ENCODE peak calls at places on chromosome 17, in seven cellular contexts. W, H, Q, N, U, O and E are unnamed samples.

GRCh38 chr17:27577124-27577761 is 53.7 kb upstream of the LGALS9 start:
- DNase-seq in U (no peak), O (no peak), W (no peak), N (no peak), H (no peak), Q (no peak), E (no peak)

GRCh38 chr17:65054602-65055001 is 1.9 kb downstream of the GNA13 start:
- DNase-seq in U (no peak), Q (no peak), N (no peak), H (no peak), O (no peak), W (no peak), E (no peak)

GRCh38 chr17:416293-417206 is 63.9 kb upstream of the RPH3AL start:
- DNase-seq in W (no peak), N (no peak), Q (no peak), H (peak), O (no peak), U (no peak), E (no peak)

GRCh38 chr17:18974407-18975149 is 22.6 kb downstream of the SLC5A10 start:
- DNase-seq in Q (no peak), N (no peak), U (peak), H (no peak), O (no peak), W (no peak), E (no peak)

GRCh38 chr17:67733371-67733770 is 15.6 kb downstream of the NOL11 start:
- DNase-seq in Q (no peak), W (no peak), O (no peak), N (no peak), H (no peak), U (no peak), E (no peak)

GRCh38 chr17:62933986-62934385 is 32.0 kb upstream of the TANC2 start:
- DNase-seq in W (no peak), O (no peak), N (no peak), H (no peak), Q (no peak), U (no peak), E (no peak)

GRCh38 chr17:3594976-3595375 is 14.2 kb downstream of the TRPV1 start:
- DNase-seq in W (no peak), O (no peak), Q (no peak), H (no peak), N (no peak), U (no peak), E (no peak)

GRCh38 chr17:45247429-45248131 is 14.3 kb downstream of the SPATA32 start:
- DNase-seq in Q (peak), U (peak), W (peak), O (peak), N (peak), H (peak), E (peak)

GRCh38 chr17:8250101-8250500 is 1.0 kb downstream of the PFAS start:
- DNase-seq in N (no peak), W (no peak), H (no peak), O (no peak), U (no peak), Q (no peak), E (no peak)

GRCh38 chr17:81576621-81577277 is 24.6 kb upstream of the FAAP100 start:
- DNase-seq in H (no peak), W (no peak), Q (no peak), O (no peak), U (peak), N (no peak), E (no peak)

GRCh38 chr17:42608692-42609181 is 437 bp downstream of the RETREG3 start:
- DNase-seq in N (no peak), Q (no peak), U (no peak), H (peak), W (no peak), O (no peak), E (no peak)

GRCh38 chr17:35222452-35222851 is 20.4 kb upstream of the SLFN5 start:
- DNase-seq in N (no peak), U (no peak), Q (no peak), W (no peak), O (no peak), H (no peak), E (no peak)

GRCh38 chr17:35312790-35313711 is 60.4 kb downstream of the SLFN11 start:
- DNase-seq in W (peak), Q (peak), H (peak), U (peak), N (peak), O (peak), E (peak)

GRCh38 chr17:42002792-42003301 is 14.4 kb downstream of the DNAJC7 start:
- DNase-seq in Q (no peak), H (no peak), W (no peak), O (no peak), U (no peak), N (no peak), E (no peak)

GRCh38 chr17:35094902-35095301 is 24.8 kb downstream of the RAD51D start:
- DNase-seq in H (no peak), U (peak), Q (no peak), N (no peak), O (no peak), W (no peak), E (no peak)

GRCh38 chr17:52106638-52107261 is 51.8 kb downstream of the CA10 start:
- DNase-seq in U (peak), Q (peak), W (no peak), N (no peak), H (peak), O (peak), E (no peak)

GRCh38 chr17:616407-616806 is 98.2 kb downstream of the VPS53 start:
- DNase-seq in W (no peak), U (no peak), Q (no peak), N (no peak), O (no peak), H (no peak), E (no peak)

GRCh38 chr17:622356-622755 is 92.3 kb downstream of the VPS53 start:
- DNase-seq in H (no peak), N (no peak), O (no peak), W (no peak), Q (no peak), U (no peak), E (no peak)

GRCh38 chr17:22310717-22311686 is 618.7 kb downstream of the KCNJ18 start:
- DNase-seq in W (no peak), N (no peak), H (no peak), U (no peak), Q (no peak), O (no peak), E (no peak)

GRCh38 chr17:59331929-59332889 is 754 bp downstream of the YPEL2 start:
- DNase-seq in H (peak), O (peak), N (peak), Q (peak), W (peak), U (no peak), E (peak)

GRCh38 chr17:58020401-58020800 is 13.4 kb upstream of the SRSF1 start:
- DNase-seq in O (no peak), Q (no peak), W (no peak), U (no peak), H (no peak), N (no peak), E (no peak)

GRCh38 chr17:32486701-32487459 is at the start of gene CDK5R1:
- DNase-seq in N (peak), O (peak), U (peak), Q (peak), H (peak), W (peak), E (peak)

GRCh38 chr17:512926-513325 is 160.3 kb upstream of the RPH3AL start:
- DNase-seq in Q (no peak), N (peak), W (no peak), U (no peak), O (no peak), H (no peak), E (no peak)

GRCh38 chr17:44918006-44918405 is 2.7 kb upstream of the GFAP start:
- DNase-seq in H (no peak), N (no peak), Q (no peak), W (no peak), U (no peak), O (no peak), E (no peak)

GRCh38 chr17:3732171-3732570 is 8.5 kb downstream of the HASPIN start:
- DNase-seq in Q (no peak), O (no peak), N (no peak), U (no peak), W (no peak), H (no peak), E (no peak)

GRCh38 chr17:35909408-35909807 is 21.2 kb downstream of the RDM1 start:
- DNase-seq in U (no peak), Q (no peak), H (no peak), N (no peak), W (no peak), O (no peak), E (no peak)

GRCh38 chr17:67689534-67690177 is 28.1 kb upstream of the NOL11 start:
- DNase-seq in O (peak), N (peak), H (peak), U (peak), Q (peak), W (no peak), E (peak)

GRCh38 chr17:80261159-80261894 is 675 bp downstream of the RNF213 start:
- DNase-seq in W (no peak), O (peak), Q (peak), N (peak), H (peak), U (peak), E (peak)

GRCh38 chr17:80261895-80262279 is 1.2 kb downstream of the RNF213 start:
- DNase-seq in Q (no peak), O (no peak), W (no peak), H (no peak), N (no peak), U (no peak), E (no peak)

GRCh38 chr17:80260791-80261158 is at the start of gene RNF213:
- DNase-seq in Q (peak), N (peak), W (peak), O (peak), U (peak), H (peak), E (peak)

GRCh38 chr17:80257716-80258213 is 2.9 kb upstream of the RNF213 start:
- DNase-seq in H (no peak), N (no peak), W (no peak), U (no peak), O (no peak), Q (no peak), E (no peak)

DNA sequence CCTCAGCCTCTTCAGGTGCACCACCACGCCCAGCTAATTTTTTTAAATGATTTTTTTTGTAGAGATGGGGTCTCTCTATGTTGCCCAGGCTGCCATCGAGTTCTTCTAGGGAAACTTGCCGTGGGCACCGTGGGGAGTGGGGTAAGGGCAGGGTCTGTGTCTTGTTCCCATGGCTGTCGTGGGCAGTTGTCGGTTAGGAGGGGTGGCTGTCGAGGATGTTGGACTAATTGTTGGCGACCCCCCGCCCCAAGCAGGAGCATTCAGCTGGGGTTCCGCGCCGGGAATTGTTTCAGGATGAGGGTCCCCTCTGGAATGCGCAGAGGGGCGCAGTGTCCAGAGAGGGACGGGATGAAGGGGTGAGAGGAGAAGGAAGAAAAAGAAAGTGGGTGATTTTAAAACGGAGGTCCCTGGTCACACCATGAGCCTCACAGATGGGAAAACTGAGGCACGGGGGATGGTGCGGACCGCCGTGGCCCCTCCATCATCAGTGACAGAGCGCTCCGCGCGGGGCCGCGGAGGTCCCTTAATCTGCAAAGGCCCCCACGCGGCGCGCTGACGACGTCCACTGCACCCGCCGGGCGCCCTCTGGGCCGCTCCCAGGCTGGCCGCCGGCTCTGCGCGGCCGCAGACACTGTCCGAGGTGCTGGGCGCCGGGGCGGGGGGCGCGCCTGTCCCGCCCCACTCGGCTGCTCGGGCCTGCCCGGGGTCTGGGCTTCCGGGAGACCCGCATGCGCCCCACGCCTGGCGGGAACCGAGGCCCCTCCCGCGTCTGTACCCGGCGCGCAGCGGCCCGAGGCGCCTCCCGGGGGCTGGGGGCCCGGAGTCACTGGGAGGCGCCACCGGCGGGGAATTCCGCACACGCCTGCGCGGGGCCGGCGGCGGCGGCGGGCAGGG is 763 bp upstream of the RNF213 start:
- DNase-seq in O (peak), Q (peak), U (peak), W (peak), H (peak), N (peak), E (peak)
- H3K27ac ChIP-seq in O (peak), Q (peak), U (peak), W (peak), H (peak), N (peak), E (peak)

DNA sequence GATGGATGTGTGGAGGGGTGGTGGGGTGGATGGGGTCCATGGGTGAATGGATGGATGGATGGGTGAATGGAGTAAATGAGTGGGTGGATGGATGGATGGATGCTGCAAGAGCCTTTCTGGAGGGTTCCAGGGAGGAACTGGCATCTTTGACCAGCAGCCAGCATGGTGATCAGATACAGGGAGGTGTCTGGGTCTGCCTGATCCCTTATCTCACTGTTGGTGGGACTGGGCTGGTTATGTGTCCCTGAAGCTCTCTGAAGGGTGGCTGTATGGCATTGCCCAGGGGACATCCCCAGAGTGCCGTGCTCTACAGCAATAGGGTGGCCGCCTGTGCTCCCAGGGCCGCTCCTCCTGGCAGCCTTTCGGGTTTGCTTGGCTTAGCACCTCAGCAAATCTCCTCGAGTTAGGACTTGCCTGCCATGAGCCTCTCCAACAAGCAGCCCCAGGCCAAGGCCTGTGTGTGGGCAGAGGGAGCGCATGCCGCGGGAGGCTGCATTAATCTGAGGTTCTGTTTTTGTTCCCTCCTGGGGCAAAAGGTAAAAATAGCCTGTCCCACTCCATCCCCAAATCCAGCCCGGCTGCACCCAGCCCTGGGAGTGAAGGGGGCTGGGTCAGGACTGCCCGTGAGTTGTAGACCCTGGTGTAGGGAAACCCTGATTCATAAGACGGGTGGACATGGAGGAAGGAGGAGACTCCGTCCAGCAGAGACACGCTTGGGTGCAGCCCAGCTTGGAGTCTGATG is 165.4 kb downstream of the SEC14L1 start:
- DNase-seq in N (no peak), Q (no peak), U (no peak), W (no peak), H (no peak), O (no peak), E (no peak)
- H3K27ac ChIP-seq in N (no peak), Q (no peak), U (peak), W (no peak), H (no peak), O (no peak), E (no peak)

DNA sequence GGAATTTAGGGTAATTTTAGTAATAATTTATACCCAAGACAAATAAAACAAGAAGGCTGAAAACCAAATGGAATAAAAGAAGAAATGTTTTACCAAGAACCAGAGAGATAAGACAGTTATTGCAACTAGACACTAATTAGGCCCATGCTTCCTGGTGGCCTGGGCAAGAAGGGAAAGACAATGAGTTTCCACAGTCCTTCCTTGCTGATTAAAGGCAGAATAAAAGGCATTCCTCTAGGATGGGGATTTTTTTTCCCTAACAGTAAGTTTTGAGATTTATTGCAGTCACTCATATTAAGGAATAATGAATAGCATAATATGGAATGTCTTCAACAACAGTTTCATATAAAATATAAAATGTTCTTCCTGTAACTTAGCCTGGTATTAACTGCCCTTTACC is 41.5 kb downstream of the TOM1L2 start:
- DNase-seq in O (no peak), N (no peak), Q (no peak), U (no peak), W (no peak), H (no peak), E (no peak)
- H3K27ac ChIP-seq in O (no peak), N (no peak), Q (no peak), U (no peak), W (no peak), H (no peak), E (no peak)

DNA sequence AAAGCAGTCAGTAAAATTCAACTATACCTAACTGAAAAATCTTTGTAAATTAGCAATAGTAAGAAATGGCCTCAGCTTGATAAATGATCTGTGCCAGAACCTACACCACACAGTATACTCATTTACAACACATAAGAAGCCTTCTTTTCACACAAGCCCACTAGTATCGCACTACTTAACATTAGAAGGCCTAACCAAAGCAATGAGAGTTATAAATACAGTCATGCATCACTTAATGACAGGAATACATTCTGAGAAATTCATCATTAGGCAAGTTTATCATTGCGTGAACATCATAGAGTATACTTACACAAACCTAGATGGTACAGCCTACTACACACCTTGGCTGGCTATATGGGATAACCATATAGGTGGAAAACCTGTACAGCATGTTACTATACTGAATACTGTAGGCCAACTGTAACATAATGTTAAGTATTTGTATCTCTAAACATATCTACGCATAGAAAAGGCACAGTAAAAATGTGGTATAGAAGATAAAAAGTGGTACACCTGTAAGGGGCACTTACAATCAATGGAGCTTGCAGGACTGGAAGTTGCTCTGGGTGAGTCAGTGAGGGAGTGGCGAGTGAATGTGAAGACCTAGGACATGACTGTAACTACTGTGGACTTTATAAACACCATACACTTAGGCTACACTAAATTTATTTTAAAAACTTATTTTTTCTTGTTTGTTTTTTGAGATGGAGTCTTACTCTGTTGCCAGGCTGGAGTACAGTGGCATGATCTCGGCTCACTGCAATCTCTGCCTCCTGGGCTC is 126.5 kb upstream of the CORO6 start:
- DNase-seq in U (no peak), N (no peak), Q (no peak), H (no peak), O (no peak), W (no peak), E (no peak)
- H3K27ac ChIP-seq in U (no peak), N (no peak), Q (no peak), H (no peak), O (no peak), W (no peak), E (no peak)

GRCh38 chr17:78411241-78411855 is 32.9 kb downstream of the PGS1 start:
- DNase-seq in H (no peak), O (no peak), U (no peak), Q (peak), W (no peak), N (peak), E (no peak)
- H3K27ac ChIP-seq in H (no peak), O (no peak), U (no peak), Q (no peak), W (peak), N (peak), E (peak)

DNA sequence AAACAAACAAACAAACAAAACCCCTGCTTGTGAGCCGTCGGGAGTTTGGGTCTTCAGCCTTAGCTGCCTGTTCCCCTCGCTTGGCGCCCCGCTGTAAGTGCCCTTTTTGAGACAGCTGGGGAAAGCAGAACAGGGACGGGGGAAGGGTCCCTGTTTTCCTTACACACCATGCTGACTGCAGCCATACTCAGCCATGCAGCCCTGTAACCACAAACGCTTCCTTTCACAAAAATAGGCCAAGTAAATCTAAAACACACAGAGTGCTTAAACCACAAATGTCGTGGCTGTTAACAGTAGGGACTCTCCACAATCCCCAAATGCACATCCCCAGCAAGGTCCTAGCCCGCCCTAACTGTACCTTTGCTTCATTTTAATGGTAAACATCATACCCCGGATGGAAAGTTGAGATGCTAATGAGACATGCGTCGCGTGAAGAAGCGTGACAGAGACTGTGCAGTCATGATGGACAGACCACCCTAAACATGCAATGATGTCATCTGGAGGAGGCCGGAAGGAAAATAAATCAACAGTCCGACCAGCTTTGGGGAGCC is 129.9 kb downstream of the MGAT5B start:
- DNase-seq in U (no peak), Q (no peak), W (no peak), O (no peak), N (no peak), H (peak), E (no peak)
- H3K27ac ChIP-seq in U (no peak), Q (no peak), W (no peak), O (no peak), N (no peak), H (peak), E (no peak)

DNA sequence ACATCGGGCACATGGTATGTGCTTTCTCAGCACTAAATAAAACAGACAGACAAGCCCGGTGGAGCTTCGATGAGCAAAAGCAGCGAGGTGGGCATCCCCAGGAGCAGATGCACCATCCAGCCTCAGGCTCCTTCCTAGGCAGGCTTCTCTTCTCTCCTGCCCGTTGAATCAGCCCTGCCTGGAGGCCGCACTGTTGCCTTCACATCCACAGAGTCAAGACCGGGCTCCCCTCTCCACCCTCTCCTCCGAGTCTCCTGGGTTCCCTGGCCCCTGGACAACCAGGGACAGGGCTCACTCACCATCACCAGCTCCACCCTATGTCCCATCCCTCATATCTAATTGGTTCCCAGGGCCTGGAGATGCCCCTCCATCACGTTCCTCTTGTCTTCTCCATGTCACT is 79.7 kb upstream of the RCVRN start:
- DNase-seq in H (no peak), U (no peak), Q (no peak), W (no peak), N (no peak), O (no peak), E (no peak)
- H3K27ac ChIP-seq in H (no peak), U (no peak), Q (no peak), W (no peak), N (no peak), O (no peak), E (no peak)